ENCODE peak calls at places on chromosomes 5 and 9, in four cellular contexts. Z, T, B and Q are unnamed samples.

GRCh38 chr5:180343110-180343845 is 9.9 kb downstream of the GFPT2 start:
- DNase-seq in Z (peak; percentile 41), T (no peak), B (no peak), Q (no peak)

GRCh38 chr5:169218862-169219261 is 82.1 kb downstream of the SLIT3 start:
- DNase-seq in Z (no peak), T (no peak), B (no peak), Q (no peak)

GRCh38 chr5:81247441-81247972 is 14.4 kb downstream of the CKMT2 start:
- DNase-seq in Z (no peak), T (no peak), B (no peak), Q (no peak)

GRCh38 chr9:126055386-126055785 is 271.2 kb upstream of the MVB12B start:
- DNase-seq in Z (peak; percentile 26), T (no peak), B (no peak), Q (no peak)

GRCh38 chr9:117936185-117936758 is 232.1 kb downstream of the TLR4 start:
- DNase-seq in Z (no peak), T (no peak), B (no peak), Q (no peak)

GRCh38 chr5:115428248-115428647 is 116.3 kb downstream of the FEM1C start:
- DNase-seq in Z (no peak), T (no peak), B (no peak), Q (no peak)

GRCh38 chr5:142830241-142831018 is 60.3 kb downstream of the ARHGAP26 start:
- DNase-seq in Z (no peak), T (no peak), B (no peak), Q (no peak)

GRCh38 chr5:109455598-109456096 is 45.9 kb upstream of the PJA2 start:
- DNase-seq in Z (no peak), T (no peak), B (peak; percentile 11), Q (no peak)

GRCh38 chr9:4297151-4297794 is 2.6 kb downstream of the GLIS3 start:
- DNase-seq in Z (peak; percentile 79), T (peak; percentile 58), B (peak; percentile 62), Q (no peak)

DNA sequence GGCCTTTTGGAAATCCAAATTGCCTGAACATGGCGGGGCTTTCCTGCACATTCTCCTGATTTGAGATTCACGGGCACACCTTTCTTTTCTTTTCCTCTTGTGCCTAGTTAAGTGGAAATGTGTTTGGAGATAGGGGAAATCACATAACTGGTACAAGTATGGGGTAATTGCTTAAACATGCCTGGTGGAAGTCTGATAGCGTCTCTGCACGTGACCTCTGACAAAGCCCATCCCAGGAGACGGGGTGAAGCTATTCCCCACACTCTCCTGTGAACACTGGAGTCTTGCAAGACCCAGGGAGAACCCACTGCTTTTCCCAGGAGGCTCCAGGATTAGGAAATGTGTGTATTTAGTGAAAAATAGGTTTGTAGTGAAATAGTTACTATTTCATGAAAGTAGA is 2.9 kb upstream of the REEP2 start:
- DNase-seq in Z (no peak), T (no peak), B (no peak), Q (no peak)
- H3K36me3 ChIP-seq in Z (peaks cover 48% of the 10 kb centered on the region), T (peaks cover 64% of the 10 kb centered on the region), B (peaks cover 31% of the 10 kb centered on the region), Q (peaks cover 31% of the 10 kb centered on the region)

DNA sequence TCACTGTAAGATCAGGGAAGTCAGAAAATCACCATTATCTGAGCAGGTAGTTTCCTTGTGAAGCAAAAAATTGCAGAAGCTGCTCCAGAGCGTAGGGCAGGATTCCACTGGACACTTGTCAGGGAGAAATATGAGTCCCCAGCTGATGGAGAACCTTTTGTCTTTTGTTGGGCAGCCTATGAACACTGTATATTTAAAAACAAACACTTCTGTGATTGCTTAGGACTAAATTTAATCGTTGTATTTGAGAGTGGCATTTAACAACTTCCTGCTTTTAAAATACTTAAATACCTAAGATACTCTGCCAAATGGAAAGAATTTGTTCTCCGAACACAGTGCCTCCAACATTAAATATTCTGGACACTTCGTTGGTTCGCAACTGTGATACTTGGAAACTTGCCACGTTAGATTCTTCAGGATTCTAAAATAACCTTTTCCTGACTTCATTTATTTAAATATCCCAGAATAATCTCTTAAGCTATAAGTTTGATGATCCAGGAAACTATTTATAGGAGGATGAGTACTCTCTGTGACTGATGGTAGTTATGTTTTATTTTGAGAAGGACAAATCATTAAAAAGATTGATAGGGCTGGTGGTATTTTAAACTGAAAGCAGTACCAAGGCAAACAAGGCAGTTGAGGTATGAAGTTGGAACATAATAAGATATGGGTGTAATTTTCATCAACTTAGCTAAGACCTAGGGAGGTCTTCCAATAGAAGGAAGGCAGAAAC is 2.7 kb upstream of the HSPA4 start:
- DNase-seq in Z (no peak), T (no peak), B (no peak), Q (no peak)
- H3K27ac ChIP-seq in Z (no peak overlapping the region), T (peak overlapping the region; percentile 39), B (peak overlapping the region; percentile 99), Q (no peak overlapping the region)

GRCh38 chr5:171999100-171999499 is 7.3 kb downstream of the FBXW11 start:
- DNase-seq in Z (no peak), T (no peak), B (no peak), Q (no peak)
- H3K4me1 ChIP-seq in Z (peaks cover 61% of the 10 kb centered on the region), T (peaks cover 61% of the 10 kb centered on the region), B (peaks cover 65% of the 10 kb centered on the region), Q (peaks cover 16% of the 10 kb centered on the region)

GRCh38 chr9:131186622-131187021 is 61.2 kb downstream of the NUP214 start:
- DNase-seq in Z (no peak), T (no peak), B (no peak), Q (no peak)
- H3K36me3 ChIP-seq in Z (peaks cover 33% of the 10 kb centered on the region), T (peaks cover 100% of the 10 kb centered on the region), B (peaks cover 38% of the 10 kb centered on the region), Q (peaks cover 34% of the 10 kb centered on the region)

GRCh38 chr5:157541452-157542118 is 34.0 kb downstream of the ADAM19 start:
- DNase-seq in Z (no peak), T (no peak), B (no peak), Q (no peak)

GRCh38 chr5:157544623-157544989 is 31.0 kb downstream of the ADAM19 start:
- DNase-seq in Z (no peak), T (no peak), B (no peak), Q (no peak)

GRCh38 chr5:157542282-157542966 is 33.2 kb downstream of the ADAM19 start:
- DNase-seq in Z (no peak), T (no peak), B (no peak), Q (no peak)

GRCh38 chr5:157545911-157546310 is 29.7 kb downstream of the ADAM19 start:
- DNase-seq in Z (no peak), T (no peak), B (no peak), Q (no peak)

DNA sequence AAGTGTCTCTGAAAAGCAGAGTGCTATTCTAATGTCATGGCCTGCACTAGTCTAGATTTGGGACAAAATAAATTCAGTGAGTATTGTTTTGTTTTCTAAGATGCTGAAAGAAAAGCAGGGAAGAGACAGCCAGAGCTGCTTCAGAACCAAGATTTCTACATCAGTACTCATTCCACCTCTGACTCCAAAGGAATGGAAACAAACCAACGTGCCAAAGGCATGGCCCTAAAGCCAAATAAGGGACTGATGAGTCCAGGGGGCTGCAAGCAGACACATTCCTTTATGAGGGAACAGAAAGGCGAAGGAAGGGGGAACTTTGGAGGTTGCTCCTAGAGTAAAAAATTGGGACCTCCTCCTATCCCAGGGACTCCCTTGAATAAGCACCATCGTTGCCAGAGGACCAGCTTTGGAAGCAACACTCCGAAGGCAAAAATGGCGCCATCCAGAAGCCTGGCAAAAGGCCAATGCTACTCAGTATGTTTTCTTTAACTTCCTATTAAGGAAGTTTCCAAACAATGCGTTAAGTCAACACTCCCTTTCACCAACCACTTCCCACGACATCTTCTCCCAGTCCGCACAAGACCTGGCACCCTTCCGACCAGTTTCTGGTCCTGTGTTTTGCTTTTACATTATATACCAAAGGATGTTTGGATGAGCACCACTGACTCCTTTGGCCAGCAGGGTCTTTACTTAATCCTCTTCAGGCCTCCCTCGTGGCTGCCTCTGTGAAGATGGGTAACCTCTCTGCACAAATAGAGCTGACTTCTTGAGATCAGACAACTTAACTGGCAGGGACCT is 31.6 kb downstream of the ADAM19 start:
- DNase-seq in Z (no peak), T (no peak), B (no peak), Q (no peak)
- H3K27ac ChIP-seq in Z (no peak overlapping the region), T (no peak overlapping the region), B (no peak overlapping the region), Q (no peak overlapping the region)

GRCh38 chr9:70493046-70493445 is 78.6 kb upstream of the KLF9 start:
- DNase-seq in Z (no peak), T (no peak), B (no peak), Q (no peak)
- H3K4me1 ChIP-seq in Z (no peaks in the 10 kb centered on the region), T (peaks cover 36% of the 10 kb centered on the region), B (peaks cover 29% of the 10 kb centered on the region), Q (peaks cover 7% of the 10 kb centered on the region)

GRCh38 chr9:83677596-83677995 is 30.2 kb downstream of the UBQLN1 start:
- DNase-seq in Z (no peak), T (no peak), B (no peak), Q (no peak)
- H3K36me3 ChIP-seq in Z (peaks cover 26% of the 10 kb centered on the region), T (peaks cover 100% of the 10 kb centered on the region), B (peaks cover 25% of the 10 kb centered on the region), Q (peaks cover 50% of the 10 kb centered on the region)

GRCh38 chr5:87405472-87406155 is 7.1 kb downstream of the CCNH start:
- DNase-seq in Z (no peak), T (no peak), B (no peak), Q (no peak)
- H3K27ac ChIP-seq in Z (no peak overlapping the region), T (no peak overlapping the region), B (no peak overlapping the region), Q (no peak overlapping the region)